ENCODE peak calls at places on chromosome 15, in eight cellular contexts. One of them, this sample, is unnamed.
A peak's percentile ranks its signal among the peaks of the same experiment; 100 is the strongest.

GRCh38 chr15:55289011-55289572 is 521 bp downstream of the RAB27A start:
- DNase-seq in adrenal gland: peak; percentile 41
- DNase-seq in GM12865: peak; percentile 34
- DNase-seq in endodermal cell: peak; percentile 80
- DNase-seq in AG04450: no peak
- DNase-seq in coronary artery: peak; percentile 77
- DNase-seq in fibroblast of mammary gland: peak; percentile 54
- DNase-seq in lung: peak; percentile 42
- DNase-seq in this sample: no peak

GRCh38 chr15:57559875-57560274 is 31.8 kb upstream of the MYZAP start:
- DNase-seq in adrenal gland: peak; percentile 54
- DNase-seq in GM12865: peak; percentile 54
- DNase-seq in endodermal cell: peak; percentile 94
- DNase-seq in AG04450: no peak
- DNase-seq in coronary artery: peak; percentile 77
- DNase-seq in fibroblast of mammary gland: peak; percentile 45
- DNase-seq in lung: peak; percentile 64
- DNase-seq in this sample: no peak

GRCh38 chr15:88002721-88003120 is 253.8 kb downstream of the NTRK3 start:
- DNase-seq in adrenal gland: no peak
- DNase-seq in GM12865: no peak
- DNase-seq in endodermal cell: no peak
- DNase-seq in AG04450: no peak
- DNase-seq in coronary artery: peak; percentile 14
- DNase-seq in fibroblast of mammary gland: no peak
- DNase-seq in lung: no peak
- DNase-seq in this sample: no peak

GRCh38 chr15:39128746-39129145 is 452.1 kb upstream of the THBS1 start:
- DNase-seq in adrenal gland: no peak
- DNase-seq in GM12865: no peak
- DNase-seq in endodermal cell: no peak
- DNase-seq in AG04450: no peak
- DNase-seq in coronary artery: no peak
- DNase-seq in fibroblast of mammary gland: no peak
- DNase-seq in lung: no peak
- DNase-seq in this sample: no peak

GRCh38 chr15:70627734-70628541 is 135.4 kb downstream of the UACA start:
- DNase-seq in adrenal gland: no peak
- DNase-seq in GM12865: no peak
- DNase-seq in endodermal cell: no peak
- DNase-seq in AG04450: no peak
- DNase-seq in coronary artery: no peak
- DNase-seq in fibroblast of mammary gland: peak; percentile 49
- DNase-seq in lung: no peak
- DNase-seq in this sample: no peak

GRCh38 chr15:66936115-66936863 is 129.1 kb upstream of the SMAD3 start:
- DNase-seq in adrenal gland: peak; percentile 13
- DNase-seq in GM12865: no peak
- DNase-seq in endodermal cell: peak; percentile 25
- DNase-seq in AG04450: peak; percentile 44
- DNase-seq in coronary artery: peak; percentile 72
- DNase-seq in fibroblast of mammary gland: peak; percentile 87
- DNase-seq in lung: no peak
- DNase-seq in this sample: no peak

GRCh38 chr15:46636220-46636619 is 1001.4 kb downstream of the SQOR start:
- DNase-seq in adrenal gland: no peak
- DNase-seq in GM12865: no peak
- DNase-seq in endodermal cell: peak; percentile 46
- DNase-seq in AG04450: no peak
- DNase-seq in coronary artery: no peak
- DNase-seq in fibroblast of mammary gland: no peak
- DNase-seq in lung: no peak
- DNase-seq in this sample: no peak

GRCh38 chr15:39549912-39550311 is 31.0 kb upstream of the THBS1 start:
- DNase-seq in adrenal gland: no peak
- DNase-seq in GM12865: no peak
- DNase-seq in endodermal cell: no peak
- DNase-seq in AG04450: no peak
- DNase-seq in coronary artery: no peak
- DNase-seq in fibroblast of mammary gland: no peak
- DNase-seq in lung: no peak
- DNase-seq in this sample: no peak

GRCh38 chr15:69704685-69705084 is 252.1 kb downstream of the RPLP1 start:
- DNase-seq in adrenal gland: no peak
- DNase-seq in GM12865: no peak
- DNase-seq in endodermal cell: no peak
- DNase-seq in AG04450: no peak
- DNase-seq in coronary artery: no peak
- DNase-seq in fibroblast of mammary gland: no peak
- DNase-seq in lung: no peak
- DNase-seq in this sample: no peak

GRCh38 chr15:72285927-72286516 is 13.7 kb upstream of the PARP6 start:
- DNase-seq in adrenal gland: peak; percentile 73
- DNase-seq in GM12865: peak; percentile 28
- DNase-seq in endodermal cell: peak; percentile 87
- DNase-seq in AG04450: no peak
- DNase-seq in coronary artery: no peak
- DNase-seq in fibroblast of mammary gland: no peak
- DNase-seq in lung: peak; percentile 52
- DNase-seq in this sample: peak; percentile 13

GRCh38 chr15:43912991-43913927 is 86.5 kb downstream of the WDR76 start:
- DNase-seq in adrenal gland: peak; percentile 81
- DNase-seq in GM12865: no peak
- DNase-seq in endodermal cell: no peak
- DNase-seq in AG04450: peak; percentile 90
- DNase-seq in coronary artery: no peak
- DNase-seq in fibroblast of mammary gland: peak; percentile 98
- DNase-seq in lung: no peak
- DNase-seq in this sample: no peak

GRCh38 chr15:26889298-26889898 is 22.5 kb downstream of the GABRA5 start:
- DNase-seq in adrenal gland: peak; percentile 21
- DNase-seq in GM12865: peak; percentile 77
- DNase-seq in endodermal cell: peak; percentile 80
- DNase-seq in AG04450: peak; percentile 34
- DNase-seq in coronary artery: no peak
- DNase-seq in fibroblast of mammary gland: peak; percentile 78
- DNase-seq in lung: no peak
- DNase-seq in this sample: no peak

GRCh38 chr15:63872759-63873510 is 39.2 kb upstream of the HERC1 start:
- DNase-seq in adrenal gland: no peak
- DNase-seq in GM12865: no peak
- DNase-seq in endodermal cell: no peak
- DNase-seq in AG04450: no peak
- DNase-seq in coronary artery: no peak
- DNase-seq in fibroblast of mammary gland: no peak
- DNase-seq in lung: no peak
- DNase-seq in this sample: no peak

GRCh38 chr15:99546436-99547100 is 19.2 kb upstream of the MEF2A start:
- DNase-seq in adrenal gland: no peak
- DNase-seq in GM12865: no peak
- DNase-seq in endodermal cell: no peak
- DNase-seq in AG04450: no peak
- DNase-seq in coronary artery: no peak
- DNase-seq in fibroblast of mammary gland: no peak
- DNase-seq in lung: no peak
- DNase-seq in this sample: no peak

GRCh38 chr15:59104602-59104911 is 389 bp upstream of the CCNB2 start:
- DNase-seq in adrenal gland: peak; percentile 14
- DNase-seq in GM12865: no peak
- DNase-seq in endodermal cell: no peak
- DNase-seq in AG04450: no peak
- DNase-seq in coronary artery: no peak
- DNase-seq in fibroblast of mammary gland: no peak
- DNase-seq in lung: no peak
- DNase-seq in this sample: no peak

GRCh38 chr15:74598126-74598842 is 17.4 kb upstream of the CLK3 start:
- DNase-seq in adrenal gland: peak; percentile 96
- DNase-seq in GM12865: peak; percentile 92
- DNase-seq in endodermal cell: peak; percentile 96
- DNase-seq in AG04450: no peak
- DNase-seq in coronary artery: peak; percentile 92
- DNase-seq in fibroblast of mammary gland: peak; percentile 82
- DNase-seq in lung: peak; percentile 97
- DNase-seq in this sample: peak; percentile 87
- H3K4me3 ChIP-seq in adrenal gland: peak overlapping the region; percentile 56
- H3K4me3 ChIP-seq in GM12865: peak overlapping the region; percentile 58
- H3K4me3 ChIP-seq in endodermal cell: no peak overlapping the region
- H3K4me3 ChIP-seq in AG04450: peak overlapping the region; percentile 75
- H3K4me3 ChIP-seq in coronary artery: peak overlapping the region; percentile 66
- H3K4me3 ChIP-seq in fibroblast of mammary gland: peak overlapping the region; percentile 75
- H3K4me3 ChIP-seq in lung: peak overlapping the region; percentile 50
- H3K4me3 ChIP-seq in this sample: peak overlapping the region; percentile 59

DNA sequence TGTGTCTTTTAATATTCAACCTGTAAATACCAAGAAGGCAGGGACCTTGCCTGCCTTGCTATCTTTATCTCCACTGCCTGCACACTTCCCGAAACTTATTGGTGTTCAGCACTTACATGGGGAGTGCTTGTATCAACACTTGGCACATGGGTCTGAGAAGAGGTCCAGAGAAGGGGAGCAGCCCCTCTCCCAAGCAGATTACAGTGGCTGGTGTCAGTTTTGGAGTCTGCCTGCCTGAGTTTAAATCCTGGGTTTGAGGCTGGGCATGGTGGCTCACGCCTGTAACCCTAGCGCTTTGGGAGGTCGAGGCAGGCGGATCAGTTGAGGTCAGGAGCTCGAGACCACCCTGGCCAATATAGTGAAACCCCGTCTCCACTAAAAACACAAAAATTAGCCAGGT is 20.3 kb downstream of the MESD start:
- DNase-seq in adrenal gland: no peak
- DNase-seq in GM12865: no peak
- DNase-seq in endodermal cell: peak; percentile 23
- DNase-seq in AG04450: no peak
- DNase-seq in coronary artery: peak; percentile 29
- DNase-seq in fibroblast of mammary gland: no peak
- DNase-seq in lung: no peak
- DNase-seq in this sample: no peak
- H3K4me3 ChIP-seq in adrenal gland: no peak overlapping the region
- H3K4me3 ChIP-seq in GM12865: no peak overlapping the region
- H3K4me3 ChIP-seq in endodermal cell: no peak overlapping the region
- H3K4me3 ChIP-seq in AG04450: no peak overlapping the region
- H3K4me3 ChIP-seq in coronary artery: no peak overlapping the region
- H3K4me3 ChIP-seq in fibroblast of mammary gland: no peak overlapping the region
- H3K4me3 ChIP-seq in lung: no peak overlapping the region
- H3K4me3 ChIP-seq in this sample: no peak overlapping the region

GRCh38 chr15:83036253-83036652 is 24.8 kb upstream of the C15orf40 start:
- DNase-seq in adrenal gland: no peak
- DNase-seq in GM12865: no peak
- DNase-seq in endodermal cell: no peak
- DNase-seq in AG04450: no peak
- DNase-seq in coronary artery: no peak
- DNase-seq in fibroblast of mammary gland: no peak
- DNase-seq in lung: no peak
- DNase-seq in this sample: no peak
- H3K4me3 ChIP-seq in adrenal gland: no peak overlapping the region
- H3K4me3 ChIP-seq in GM12865: no peak overlapping the region
- H3K4me3 ChIP-seq in endodermal cell: no peak overlapping the region
- H3K4me3 ChIP-seq in AG04450: no peak overlapping the region
- H3K4me3 ChIP-seq in coronary artery: no peak overlapping the region
- H3K4me3 ChIP-seq in fibroblast of mammary gland: no peak overlapping the region
- H3K4me3 ChIP-seq in lung: no peak overlapping the region
- H3K4me3 ChIP-seq in this sample: no peak overlapping the region

DNA sequence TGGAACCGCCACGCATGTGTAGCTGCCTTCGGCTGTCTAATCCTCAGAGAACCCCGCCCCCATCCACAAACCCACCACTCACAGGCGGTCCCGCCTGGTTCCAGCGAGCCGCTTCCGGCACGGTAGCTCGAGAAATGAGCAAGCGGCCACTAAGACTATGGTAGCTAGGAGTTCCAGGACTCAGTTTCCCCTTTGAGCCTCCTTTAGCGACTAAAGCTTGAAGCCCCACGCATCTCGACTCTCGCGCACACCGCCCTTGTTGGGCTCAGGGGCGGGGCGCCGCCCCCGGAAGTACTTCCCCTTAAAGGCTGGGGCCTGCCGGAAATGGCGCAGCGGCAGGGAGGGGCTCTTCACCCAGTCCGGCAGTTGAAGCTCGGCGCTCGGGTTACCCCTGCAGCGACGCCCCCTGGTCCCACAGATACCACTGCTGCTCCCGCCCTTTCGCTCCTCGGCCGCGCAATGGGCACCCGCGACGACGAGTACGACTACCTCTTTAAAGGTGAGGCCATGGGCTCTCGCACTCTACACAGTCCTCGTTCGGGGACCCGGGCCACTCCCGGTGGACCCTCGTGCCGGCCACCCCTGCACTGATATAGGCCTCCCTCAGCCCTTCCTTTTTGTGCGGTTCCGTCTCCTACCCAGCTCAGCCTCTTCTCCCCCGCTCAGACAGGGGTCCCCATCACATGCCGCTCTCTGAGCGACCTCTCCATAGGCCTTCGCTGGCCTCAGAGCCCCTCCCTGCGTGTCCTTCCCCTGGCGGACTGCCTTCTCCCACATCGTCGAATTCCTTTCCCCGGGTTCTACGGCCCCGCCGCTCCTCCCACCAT is at the start of gene RAB11A:
- DNase-seq in adrenal gland: peak; percentile 96
- DNase-seq in GM12865: peak; percentile 99
- DNase-seq in endodermal cell: peak; percentile 97
- DNase-seq in AG04450: peak; percentile 93
- DNase-seq in coronary artery: peak; percentile 97
- DNase-seq in fibroblast of mammary gland: peak; percentile 94
- DNase-seq in lung: peak; percentile 95
- DNase-seq in this sample: peak; percentile 97
- H3K4me3 ChIP-seq in adrenal gland: peak within 1 kb of the TSS; percentile 93
- H3K4me3 ChIP-seq in GM12865: peak within 1 kb of the TSS; percentile 94
- H3K4me3 ChIP-seq in endodermal cell: peak within 1 kb of the TSS; percentile 97
- H3K4me3 ChIP-seq in AG04450: peak within 1 kb of the TSS; percentile 99
- H3K4me3 ChIP-seq in coronary artery: peak within 1 kb of the TSS; percentile 86
- H3K4me3 ChIP-seq in fibroblast of mammary gland: peak within 1 kb of the TSS; percentile 97
- H3K4me3 ChIP-seq in lung: peak within 1 kb of the TSS; percentile 70
- H3K4me3 ChIP-seq in this sample: peak within 1 kb of the TSS; percentile 99

GRCh38 chr15:51678081-51678480 is 3.2 kb upstream of the SCG3 start:
- DNase-seq in adrenal gland: no peak
- DNase-seq in GM12865: no peak
- DNase-seq in endodermal cell: no peak
- DNase-seq in AG04450: no peak
- DNase-seq in coronary artery: no peak
- DNase-seq in fibroblast of mammary gland: peak; percentile 31
- DNase-seq in lung: no peak
- DNase-seq in this sample: no peak

GRCh38 chr15:51677453-51677852 is 3.9 kb upstream of the SCG3 start:
- DNase-seq in adrenal gland: no peak
- DNase-seq in GM12865: no peak
- DNase-seq in endodermal cell: no peak
- DNase-seq in AG04450: no peak
- DNase-seq in coronary artery: no peak
- DNase-seq in fibroblast of mammary gland: no peak
- DNase-seq in lung: no peak
- DNase-seq in this sample: no peak

GRCh38 chr15:51680316-51680715 is 987 bp upstream of the SCG3 start:
- DNase-seq in adrenal gland: no peak
- DNase-seq in GM12865: no peak
- DNase-seq in endodermal cell: no peak
- DNase-seq in AG04450: no peak
- DNase-seq in coronary artery: no peak
- DNase-seq in fibroblast of mammary gland: no peak
- DNase-seq in lung: no peak
- DNase-seq in this sample: no peak

GRCh38 chr15:51681303-51681963 is at the start of gene SCG3:
- DNase-seq in adrenal gland: peak; percentile 73
- DNase-seq in GM12865: peak; percentile 36
- DNase-seq in endodermal cell: peak; percentile 99
- DNase-seq in AG04450: no peak
- DNase-seq in coronary artery: peak; percentile 70
- DNase-seq in fibroblast of mammary gland: peak; percentile 69
- DNase-seq in lung: peak; percentile 79
- DNase-seq in this sample: peak; percentile 51
- H3K4me3 ChIP-seq in adrenal gland: no peak within 1 kb of the TSS
- H3K4me3 ChIP-seq in GM12865: no peak within 1 kb of the TSS
- H3K4me3 ChIP-seq in endodermal cell: peak within 1 kb of the TSS; percentile 89
- H3K4me3 ChIP-seq in AG04450: no peak within 1 kb of the TSS
- H3K4me3 ChIP-seq in coronary artery: peak within 1 kb of the TSS; percentile 38
- H3K4me3 ChIP-seq in fibroblast of mammary gland: no peak within 1 kb of the TSS
- H3K4me3 ChIP-seq in lung: no peak within 1 kb of the TSS
- H3K4me3 ChIP-seq in this sample: no peak within 1 kb of the TSS